ENCODE peak calls at places on chromosomes 12 and 14, in nine cellular contexts. C is GM23338, X is H1, F is ovary, P is astrocyte of the spinal cord, W is testis, V is cardiac fibroblast, Y is HepG2, L is AG09309. Q is an unnamed sample.

GRCh38 chr14:76351941-76352340 is 24.0 kb upstream of the ESRRB start:
- DNase-seq in W (no peak), X (no peak), C (no peak), L (no peak), P (no peak), Y (no peak), V (no peak), F (no peak), Q (no peak)

GRCh38 chr14:80336613-80337106 is 125.4 kb upstream of the DIO2 start:
- DNase-seq in W (no peak), P (no peak), Y (no peak), C (no peak), X (no peak), V (no peak), L (no peak), F (no peak), Q (no peak)

GRCh38 chr12:52971701-52972329 is 22.9 kb downstream of the KRT18 start:
- DNase-seq in P (peak; percentile 56), F (no peak), C (peak; percentile 51), L (no peak), Y (peak; percentile 49), X (no peak), V (peak; percentile 61), W (no peak), Q (no peak)

GRCh38 chr12:107223816-107224215 is 130.5 kb upstream of the CRY1 start:
- DNase-seq in P (no peak), C (no peak), X (no peak), V (no peak), W (no peak), L (peak; percentile 14), F (no peak), Y (no peak), Q (no peak)

GRCh38 chr14:55705651-55706340 is 125.8 kb downstream of the KTN1 start:
- DNase-seq in F (no peak), W (no peak), C (no peak), V (no peak), L (no peak), P (no peak), X (no peak), Y (peak; percentile 6), Q (no peak)

GRCh38 chr14:100132161-100132902 is 27.1 kb downstream of the DEGS2 start:
- DNase-seq in W (peak; percentile 31), V (peak; percentile 26), C (no peak), Y (no peak), F (no peak), P (peak; percentile 46), X (no peak), L (peak; percentile 45), Q (peak; percentile 72)

GRCh38 chr12:23760495-23760894 is 189.0 kb downstream of the SOX5 start:
- DNase-seq in F (no peak), L (no peak), Y (no peak), C (peak; percentile 60), P (peak; percentile 56), W (no peak), V (peak; percentile 6), X (peak; percentile 53), Q (no peak)

GRCh38 chr14:40629144-40629543 is 977.5 kb upstream of the LRFN5 start:
- DNase-seq in Y (no peak), P (no peak), C (no peak), W (no peak), L (no peak), F (no peak), X (no peak), V (no peak), Q (no peak)

GRCh38 chr14:59585891-59586554 is 9.4 kb upstream of the CCDC175 start:
- DNase-seq in V (peak; percentile 40), P (peak; percentile 91), F (no peak), C (no peak), X (no peak), W (no peak), Y (no peak), L (peak; percentile 49), Q (no peak)

GRCh38 chr14:34450958-34451357 is 11.1 kb downstream of the SPTSSA start:
- DNase-seq in F (no peak), W (no peak), X (no peak), P (no peak), C (no peak), V (no peak), Y (no peak), L (no peak), Q (no peak)

GRCh38 chr12:4270670-4271432 is 2.7 kb upstream of the CCND2 start:
- DNase-seq in V (no peak), C (peak; percentile 82), P (no peak), X (peak; percentile 83), W (peak; percentile 52), L (no peak), F (peak; percentile 49), Y (no peak), Q (no peak)

GRCh38 chr14:57754558-57754957 is 111.3 kb downstream of the SLC35F4 start:
- DNase-seq in F (no peak), C (no peak), L (no peak), Y (no peak), P (no peak), X (no peak), W (no peak), V (no peak), Q (no peak)

GRCh38 chr12:41967668-41968649 is 176.7 kb downstream of the GXYLT1 start:
- DNase-seq in W (no peak), Y (no peak), V (no peak), L (no peak), F (no peak), X (peak; percentile 45), P (peak; percentile 46), C (peak; percentile 66), Q (no peak)

GRCh38 chr12:1916396-1917171 is 1.9 kb downstream of the CACNA2D4 start:
- DNase-seq in P (no peak), C (no peak), L (no peak), W (peak; percentile 84), F (peak; percentile 79), X (no peak), Y (no peak), V (peak; percentile 59), Q (no peak)

GRCh38 chr12:14953752-14954151 is 7.6 kb downstream of the ARHGDIB start:
- DNase-seq in W (no peak), V (no peak), L (no peak), X (no peak), C (no peak), P (no peak), F (no peak), Y (no peak), Q (no peak)
- H3K4me3 ChIP-seq in W (no peak overlapping the region), V (no peak overlapping the region), L (no peak overlapping the region), X (no peak overlapping the region), C (no peak overlapping the region), P (no peak overlapping the region), F (no peak overlapping the region), Y (no peak overlapping the region), Q (no peak overlapping the region)

GRCh38 chr12:112087055-112087850 is 21.3 kb downstream of the NAA25 start:
- DNase-seq in C (peak; percentile 25), Y (no peak), X (no peak), V (no peak), W (no peak), L (no peak), F (no peak), P (no peak), Q (no peak)
- TF ChIP-seq CTCF in C (peak; percentile 47), Y (no peak), X (no peak), V (peak; percentile 42), W (peak; percentile 5), L (peak; percentile 27), F (no peak), P (no peak), Q (no peak)

GRCh38 chr12:115693970-115694369 is 583.5 kb downstream of the MED13L start:
- DNase-seq in V (no peak), P (no peak), W (no peak), C (no peak), Y (no peak), F (no peak), X (no peak), L (no peak), Q (no peak)

GRCh38 chr12:115687094-115687493 is 590.4 kb downstream of the MED13L start:
- DNase-seq in V (no peak), X (no peak), W (no peak), C (no peak), F (no peak), P (no peak), Y (peak; percentile 6), L (no peak), Q (no peak)

GRCh38 chr12:115694564-115694963 is 582.9 kb downstream of the MED13L start:
- DNase-seq in C (no peak), V (no peak), P (no peak), X (no peak), W (no peak), F (no peak), L (no peak), Y (no peak), Q (no peak)

GRCh38 chr12:115691123-115691522 is 586.4 kb downstream of the MED13L start:
- DNase-seq in W (no peak), F (no peak), Y (no peak), X (no peak), C (no peak), V (no peak), P (no peak), L (no peak), Q (no peak)
- H3K4me3 ChIP-seq in W (no peak overlapping the region), F (no peak overlapping the region), Y (no peak overlapping the region), X (no peak overlapping the region), C (no peak overlapping the region), V (no peak overlapping the region), P (no peak overlapping the region), L (no peak overlapping the region), Q (no peak overlapping the region)

DNA sequence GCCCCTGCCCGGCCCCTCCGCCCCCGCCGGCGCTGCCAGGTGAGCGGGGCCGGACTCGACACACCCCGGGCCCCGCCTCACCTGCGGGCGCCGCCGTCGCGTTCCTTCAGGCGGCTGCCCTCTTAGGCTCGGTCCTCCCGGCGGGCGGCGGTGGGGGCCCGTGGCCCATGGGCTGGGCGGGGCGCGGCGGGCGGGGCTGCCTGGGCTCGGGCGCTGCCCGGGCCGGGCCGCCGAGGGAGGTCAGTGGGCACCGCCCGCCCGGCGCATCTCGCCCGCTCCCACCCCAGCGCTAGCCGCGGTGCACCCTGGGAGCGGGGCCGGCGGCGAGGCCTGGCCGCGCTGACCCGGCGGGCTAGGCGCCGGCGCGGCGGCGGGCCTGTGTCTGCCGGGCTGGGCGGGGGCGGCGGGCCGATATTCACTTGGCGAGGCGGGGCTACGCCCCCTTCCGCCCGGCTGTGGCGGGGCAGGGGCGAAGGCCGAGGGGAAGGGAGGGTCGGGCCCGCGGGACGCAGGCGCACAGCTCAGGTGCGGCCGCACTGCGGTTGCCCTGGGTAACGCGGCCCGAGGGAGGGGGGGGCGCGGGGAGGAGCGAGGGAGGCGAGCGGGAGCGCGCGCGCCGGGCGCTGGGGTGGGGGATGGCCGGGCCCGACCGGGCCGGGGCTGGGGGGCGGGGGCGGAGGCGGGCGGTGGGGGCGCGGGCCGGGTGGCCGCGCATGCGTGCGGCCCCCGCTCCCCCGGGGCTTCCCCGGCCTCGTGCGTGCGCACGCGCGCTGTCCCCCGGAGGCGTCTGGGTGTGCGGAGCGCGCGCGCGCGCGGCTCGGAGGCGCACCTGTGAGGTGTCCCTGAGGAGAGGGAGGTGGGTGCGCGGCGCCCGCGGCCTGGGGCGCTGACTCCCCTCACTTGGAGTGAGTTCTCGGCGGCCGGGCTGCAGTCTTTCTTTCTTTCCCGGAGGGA is at the start of the genes CCDC92 and ZNF664:
- DNase-seq in F (peak; percentile 96), L (peak; percentile 55), P (peak; percentile 93), W (peak; percentile 93), V (peak; percentile 94), X (peak; percentile 94), Y (peak; percentile 85), C (peak; percentile 93), Q (peak; percentile 79)
- TF ChIP-seq CTCF in F (no peak), L (no peak), P (peak; percentile 15), W (no peak), V (no peak), X (peak; percentile 34), Y (peak; percentile 67), C (no peak), Q (no peak)

GRCh38 chr12:50218386-50218785 is 51.2 kb upstream of the CERS5 start:
- DNase-seq in X (no peak), F (no peak), W (no peak), P (no peak), Y (no peak), C (no peak), V (no peak), L (no peak), Q (no peak)
- H3K4me3 ChIP-seq in X (no peak overlapping the region), F (no peak overlapping the region), W (no peak overlapping the region), P (no peak overlapping the region), Y (no peak overlapping the region), C (no peak overlapping the region), V (no peak overlapping the region), L (no peak overlapping the region), Q (no peak overlapping the region)